ENCODE peak calls at places on chromosomes 6 and 20, in five cellular contexts. One of them, this sample, is unnamed.
A peak's percentile ranks its signal among the peaks of the same experiment; 100 is the strongest.

GRCh38 chr6:13384506-13384905 is 56.2 kb upstream of the TBC1D7 start:
- DNase-seq in adrenal gland: no peak
- DNase-seq in sigmoid colon: no peak
- DNase-seq in body of pancreas: no peak
- DNase-seq in right lobe of liver: no peak
- DNase-seq in this sample: no peak

GRCh38 chr6:37965964-37966676 is 146.6 kb downstream of the ZFAND3 start:
- DNase-seq in sigmoid colon: no peak
- DNase-seq in body of pancreas: no peak
- DNase-seq in adrenal gland: no peak
- DNase-seq in right lobe of liver: no peak
- DNase-seq in this sample: no peak

GRCh38 chr6:113162739-113163138 is 694.4 kb upstream of the MARCKS start:
- DNase-seq in adrenal gland: no peak
- DNase-seq in right lobe of liver: no peak
- DNase-seq in sigmoid colon: no peak
- DNase-seq in body of pancreas: no peak
- DNase-seq in this sample: no peak

GRCh38 chr6:24329022-24329421 is 28.8 kb downstream of the DCDC2 start:
- DNase-seq in adrenal gland: no peak
- DNase-seq in body of pancreas: no peak
- DNase-seq in sigmoid colon: no peak
- DNase-seq in right lobe of liver: no peak
- DNase-seq in this sample: no peak

GRCh38 chr20:2089447-2089846 is 12.2 kb upstream of the STK35 start:
- DNase-seq in right lobe of liver: no peak
- DNase-seq in sigmoid colon: no peak
- DNase-seq in adrenal gland: no peak
- DNase-seq in body of pancreas: no peak
- DNase-seq in this sample: no peak

GRCh38 chr6:157325069-157325805 is 1.9 kb upstream of the TMEM242 start:
- DNase-seq in adrenal gland: no peak
- DNase-seq in body of pancreas: no peak
- DNase-seq in right lobe of liver: no peak
- DNase-seq in sigmoid colon: no peak
- DNase-seq in this sample: no peak

GRCh38 chr6:111653961-111654360 is 48.3 kb upstream of the TRAF3IP2 start:
- DNase-seq in sigmoid colon: no peak
- DNase-seq in body of pancreas: no peak
- DNase-seq in adrenal gland: no peak
- DNase-seq in right lobe of liver: no peak
- DNase-seq in this sample: no peak

GRCh38 chr6:80249897-80250296 is 143.4 kb downstream of the BCKDHB start:
- DNase-seq in adrenal gland: no peak
- DNase-seq in right lobe of liver: no peak
- DNase-seq in body of pancreas: no peak
- DNase-seq in sigmoid colon: no peak
- DNase-seq in this sample: no peak

GRCh38 chr6:45898941-45899682 is 116.5 kb downstream of the CLIC5 start:
- DNase-seq in adrenal gland: no peak
- DNase-seq in right lobe of liver: no peak
- DNase-seq in body of pancreas: no peak
- DNase-seq in sigmoid colon: no peak
- DNase-seq in this sample: no peak

GRCh38 chr6:154384196-154384595 is 27.6 kb upstream of the IPCEF1 start:
- DNase-seq in right lobe of liver: no peak
- DNase-seq in body of pancreas: no peak
- DNase-seq in sigmoid colon: no peak
- DNase-seq in adrenal gland: no peak
- DNase-seq in this sample: no peak

GRCh38 chr6:137341721-137342195 is 122.6 kb upstream of the IFNGR1 start:
- DNase-seq in adrenal gland: peak; percentile 81
- DNase-seq in sigmoid colon: no peak
- DNase-seq in right lobe of liver: peak; percentile 88
- DNase-seq in body of pancreas: peak; percentile 57
- DNase-seq in this sample: peak; percentile 2

GRCh38 chr6:62236784-62237183 is 49.2 kb downstream of the KHDRBS2 start:
- DNase-seq in body of pancreas: no peak
- DNase-seq in sigmoid colon: no peak
- DNase-seq in right lobe of liver: no peak
- DNase-seq in adrenal gland: no peak
- DNase-seq in this sample: no peak

GRCh38 chr6:49923826-49924225 is 40.1 kb downstream of the DEFB114 start:
- DNase-seq in body of pancreas: no peak
- DNase-seq in adrenal gland: no peak
- DNase-seq in right lobe of liver: no peak
- DNase-seq in sigmoid colon: no peak
- DNase-seq in this sample: no peak

GRCh38 chr20:16107172-16107870 is 465.9 kb downstream of the KIF16B start:
- DNase-seq in adrenal gland: no peak
- DNase-seq in right lobe of liver: no peak
- DNase-seq in sigmoid colon: no peak
- DNase-seq in body of pancreas: no peak
- DNase-seq in this sample: no peak

GRCh38 chr6:107275330-107275865 is 160.1 kb upstream of the BEND3 start:
- DNase-seq in right lobe of liver: no peak
- DNase-seq in adrenal gland: no peak
- DNase-seq in sigmoid colon: no peak
- DNase-seq in body of pancreas: peak; percentile 60
- DNase-seq in this sample: no peak

GRCh38 chr6:163494279-163494727 is 79.8 kb downstream of the QKI start:
- DNase-seq in adrenal gland: peak; percentile 38
- DNase-seq in right lobe of liver: no peak
- DNase-seq in body of pancreas: no peak
- DNase-seq in sigmoid colon: no peak
- DNase-seq in this sample: no peak

GRCh38 chr20:43900496-43900895 is 14.2 kb upstream of the TOX2 start:
- DNase-seq in adrenal gland: no peak
- DNase-seq in right lobe of liver: no peak
- DNase-seq in sigmoid colon: no peak
- DNase-seq in body of pancreas: no peak
- DNase-seq in this sample: no peak

GRCh38 chr6:87731818-87732661 is 30.0 kb upstream of the AKIRIN2 start:
- DNase-seq in sigmoid colon: peak; percentile 96
- DNase-seq in right lobe of liver: peak; percentile 86
- DNase-seq in body of pancreas: peak; percentile 96
- DNase-seq in adrenal gland: peak; percentile 89
- DNase-seq in this sample: peak; percentile 79

GRCh38 chr20:52766645-52767435 is 205.3 kb upstream of the TSHZ2 start:
- DNase-seq in right lobe of liver: no peak
- DNase-seq in sigmoid colon: no peak
- DNase-seq in adrenal gland: no peak
- DNase-seq in body of pancreas: no peak
- DNase-seq in this sample: no peak

GRCh38 chr20:47678536-47678935 is 106.7 kb downstream of the SULF2 start:
- DNase-seq in adrenal gland: no peak
- DNase-seq in sigmoid colon: no peak
- DNase-seq in right lobe of liver: no peak
- DNase-seq in body of pancreas: no peak
- DNase-seq in this sample: no peak

GRCh38 chr6:12528581-12529363 is 187.8 kb upstream of the PHACTR1 start:
- DNase-seq in right lobe of liver: no peak
- DNase-seq in body of pancreas: no peak
- DNase-seq in adrenal gland: no peak
- DNase-seq in sigmoid colon: no peak
- DNase-seq in this sample: no peak

GRCh38 chr20:37511605-37512275 is 9.3 kb upstream of the NNAT start:
- DNase-seq in sigmoid colon: peak; percentile 36
- DNase-seq in adrenal gland: no peak
- DNase-seq in right lobe of liver: no peak
- DNase-seq in body of pancreas: no peak
- DNase-seq in this sample: peak; percentile 61

GRCh38 chr6:20778460-20778859 is 244.2 kb downstream of the CDKAL1 start:
- DNase-seq in body of pancreas: no peak
- DNase-seq in adrenal gland: no peak
- DNase-seq in right lobe of liver: no peak
- DNase-seq in sigmoid colon: no peak
- DNase-seq in this sample: no peak

GRCh38 chr20:49380245-49380875 is 102.1 kb downstream of the KCNB1 start:
- DNase-seq in body of pancreas: no peak
- DNase-seq in sigmoid colon: no peak
- DNase-seq in right lobe of liver: no peak
- DNase-seq in adrenal gland: no peak
- DNase-seq in this sample: no peak

GRCh38 chr6:37204014-37204751 is 34.2 kb downstream of the PIM1 start:
- DNase-seq in right lobe of liver: no peak
- DNase-seq in adrenal gland: peak; percentile 76
- DNase-seq in sigmoid colon: no peak
- DNase-seq in body of pancreas: peak; percentile 78
- DNase-seq in this sample: no peak

GRCh38 chr20:54980321-54980960 is 505.0 kb downstream of the DOK5 start:
- DNase-seq in body of pancreas: no peak
- DNase-seq in adrenal gland: no peak
- DNase-seq in sigmoid colon: no peak
- DNase-seq in right lobe of liver: no peak
- DNase-seq in this sample: no peak

GRCh38 chr6:89828988-89829590 is 591 bp upstream of the CASP8AP2 start:
- DNase-seq in sigmoid colon: peak; percentile 65
- DNase-seq in adrenal gland: peak; percentile 22
- DNase-seq in right lobe of liver: no peak
- DNase-seq in body of pancreas: no peak
- DNase-seq in this sample: no peak

GRCh38 chr20:23628402-23629016 is 9.2 kb downstream of the CST3 start:
- DNase-seq in body of pancreas: no peak
- DNase-seq in adrenal gland: no peak
- DNase-seq in right lobe of liver: no peak
- DNase-seq in sigmoid colon: no peak
- DNase-seq in this sample: no peak
- TF ChIP-seq POLR2A in body of pancreas: no peak
- TF ChIP-seq POLR2A in adrenal gland: no peak
- TF ChIP-seq POLR2A in right lobe of liver: no peak
- TF ChIP-seq POLR2A in sigmoid colon: no peak
- TF ChIP-seq POLR2A in this sample: no peak

DNA sequence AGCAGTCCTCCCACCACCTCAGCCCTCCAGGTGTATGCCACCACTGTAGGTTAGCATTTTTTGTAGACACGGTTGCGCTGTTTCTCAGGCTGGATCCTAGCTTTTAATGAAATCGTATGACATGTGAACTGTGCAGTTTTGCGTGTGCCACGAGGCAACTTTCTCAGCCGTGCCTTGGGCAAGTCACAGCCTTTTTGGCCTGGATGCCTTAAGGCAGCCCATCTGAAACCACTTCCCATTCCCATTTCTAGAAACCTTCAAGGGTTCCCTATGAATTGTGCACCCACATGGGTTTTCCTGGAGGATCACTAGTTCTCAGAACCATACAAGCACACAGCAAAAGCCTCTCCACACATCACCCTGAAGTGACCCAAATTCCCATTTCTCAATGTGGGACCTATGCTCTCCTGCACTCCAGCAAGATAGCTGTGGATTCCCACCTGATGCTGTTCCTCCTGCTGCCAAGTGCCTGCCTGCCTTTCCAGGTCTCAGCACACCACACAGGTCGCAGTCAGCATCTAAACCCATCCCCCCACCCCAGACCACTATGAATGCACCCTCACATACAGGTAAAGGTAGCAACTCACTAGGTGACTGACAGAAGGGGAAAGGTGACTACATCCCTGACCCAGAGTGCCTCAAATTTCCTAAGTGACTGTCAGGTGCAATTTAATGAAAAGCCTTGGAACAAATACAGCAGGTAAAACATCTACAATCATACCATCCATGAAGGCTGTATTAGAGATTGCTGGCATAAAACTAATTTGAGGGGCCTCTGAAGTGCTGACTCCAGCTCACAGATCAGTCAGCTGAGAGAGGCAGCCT is 28.8 kb downstream of the SNX5 start:
- DNase-seq in right lobe of liver: no peak
- DNase-seq in adrenal gland: no peak
- DNase-seq in body of pancreas: no peak
- DNase-seq in sigmoid colon: no peak
- DNase-seq in this sample: no peak
- TF ChIP-seq POLR2A in right lobe of liver: no peak
- TF ChIP-seq POLR2A in adrenal gland: no peak
- TF ChIP-seq POLR2A in body of pancreas: no peak
- TF ChIP-seq POLR2A in sigmoid colon: no peak
- TF ChIP-seq POLR2A in this sample: no peak

DNA sequence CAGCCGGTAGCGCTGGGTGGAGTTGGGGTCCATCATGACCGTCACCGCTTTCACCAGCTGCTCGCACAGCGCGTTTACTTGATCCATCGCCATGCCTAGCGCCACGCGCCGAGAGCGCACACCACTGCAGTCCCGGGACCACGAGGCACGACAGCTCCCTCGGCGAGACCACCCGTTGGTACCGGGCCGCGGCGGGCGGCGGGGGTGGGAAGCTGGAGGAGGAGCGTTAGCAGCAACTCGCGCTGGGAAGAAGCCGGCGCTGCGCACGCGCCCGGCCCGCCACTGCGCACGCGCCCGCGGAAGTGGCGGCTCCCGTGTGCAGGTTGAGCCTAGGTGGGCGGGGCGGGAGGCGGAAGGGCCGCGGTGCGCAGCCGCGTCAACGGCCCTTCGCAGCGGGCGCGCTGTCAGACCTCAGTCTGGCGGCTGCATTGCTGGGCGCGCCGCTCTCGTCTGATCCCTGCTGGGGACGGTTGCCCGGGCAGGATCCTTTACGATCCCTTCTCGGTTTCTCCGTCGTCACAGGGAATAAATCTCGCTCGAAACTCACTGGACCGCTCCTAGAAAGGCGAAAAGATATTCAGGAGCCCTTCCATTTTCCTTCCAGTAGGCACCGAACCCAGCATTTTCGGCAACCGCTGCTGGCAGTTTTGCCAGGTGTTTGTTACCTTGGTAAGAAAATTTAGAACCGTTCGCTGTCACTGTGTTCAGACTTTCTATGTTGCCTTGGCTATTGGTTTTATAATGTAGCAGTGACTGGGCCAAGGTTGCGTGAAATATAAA is at the start of the genes POLH and XPO5:
- DNase-seq in right lobe of liver: peak; percentile 94
- DNase-seq in adrenal gland: peak; percentile 92
- DNase-seq in body of pancreas: peak; percentile 94
- DNase-seq in sigmoid colon: peak; percentile 95
- DNase-seq in this sample: peak; percentile 100
- TF ChIP-seq POLR2A in right lobe of liver: peak; percentile 98
- TF ChIP-seq POLR2A in adrenal gland: peak; percentile 95
- TF ChIP-seq POLR2A in body of pancreas: peak; percentile 92
- TF ChIP-seq POLR2A in sigmoid colon: peak; percentile 83
- TF ChIP-seq POLR2A in this sample: peak; percentile 100

DNA sequence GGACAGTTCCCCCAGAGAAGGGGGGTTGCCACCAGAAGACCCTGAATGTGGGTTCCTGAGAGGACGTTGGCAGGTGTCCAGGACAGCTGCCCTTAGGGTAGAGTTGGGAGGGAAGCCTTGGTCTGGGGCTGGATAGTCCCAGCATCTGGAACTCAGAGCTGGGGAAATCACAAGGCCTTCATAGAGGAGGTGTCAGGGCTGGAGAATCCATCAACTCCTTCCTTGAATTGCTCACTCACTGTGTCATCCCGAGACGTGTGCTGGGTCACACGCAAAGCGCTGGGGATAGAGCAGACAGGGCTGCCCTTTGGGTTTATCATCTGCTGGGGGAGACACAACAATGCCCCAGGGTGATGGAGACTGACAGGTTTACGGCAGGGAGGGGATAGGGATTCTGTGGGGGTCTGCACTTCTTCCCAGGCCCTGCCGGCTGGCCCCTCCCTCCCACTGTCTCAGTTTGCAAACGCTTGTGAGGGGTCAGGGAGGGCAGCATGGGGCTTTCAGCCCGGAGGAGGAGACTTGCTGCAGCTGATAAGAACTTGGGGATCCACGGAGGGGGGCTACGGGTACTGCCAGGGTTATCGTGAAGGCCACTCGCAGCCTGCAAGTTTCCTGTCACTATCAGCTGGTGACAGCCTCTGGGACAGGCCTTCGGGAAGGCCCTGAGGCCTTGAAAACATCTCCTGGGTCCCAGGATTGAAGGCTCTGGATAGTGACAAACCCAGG is 18.6 kb downstream of the RBM38 start:
- DNase-seq in right lobe of liver: no peak
- DNase-seq in adrenal gland: peak; percentile 55
- DNase-seq in body of pancreas: no peak
- DNase-seq in sigmoid colon: no peak
- DNase-seq in this sample: no peak
- TF ChIP-seq POLR2A in right lobe of liver: no peak
- TF ChIP-seq POLR2A in adrenal gland: no peak
- TF ChIP-seq POLR2A in body of pancreas: no peak
- TF ChIP-seq POLR2A in sigmoid colon: no peak
- TF ChIP-seq POLR2A in this sample: no peak